ENCODE peak calls at places on chromosome 2, in nine cellular contexts. Z is effector memory CD8-positive, alpha-beta T cell; G is stimulated activated naive CD4-positive, alpha-beta T cell; W is activated CD8-positive, alpha-beta memory T cell treated with anti-CD3 and anti-CD28 coated beads for 1 hour; X is RPMI7951; U is DMS153; C is Ammon's horn; D is SW 1271; J is SW480. I is an unnamed sample.

GRCh38 chr2:53960476-53960875 is 10.3 kb downstream of the PSME4 start:
- DNase-seq in Z (no peak), G (no peak), W (no peak), X (no peak), U (no peak), C (no peak), D (no peak), J (no peak), I (no peak)

GRCh38 chr2:2656046-2656715 is 325.1 kb upstream of the MYT1L start:
- DNase-seq in Z (no peak), G (no peak), W (no peak), X (no peak), U (no peak), C (peak), D (no peak), J (no peak), I (no peak)

GRCh38 chr2:3488768-3489448 is 30.4 kb downstream of the ADI1 start:
- DNase-seq in Z (no peak), G (no peak), W (no peak), X (no peak), U (no peak), C (no peak), D (no peak), J (peak), I (no peak)

GRCh38 chr2:223247136-223247535 is 195.1 kb downstream of the KCNE4 start:
- DNase-seq in Z (no peak), G (no peak), W (no peak), X (peak), U (no peak), C (peak), D (no peak), J (no peak), I (no peak)

GRCh38 chr2:62099050-62099449 is 96.9 kb upstream of the B3GNT2 start:
- DNase-seq in Z (no peak), G (no peak), W (no peak), X (no peak), U (no peak), C (peak), D (no peak), J (no peak), I (no peak)

GRCh38 chr2:40352321-40353099 is 99.4 kb downstream of the SLC8A1 start:
- DNase-seq in Z (no peak), G (no peak), W (no peak), X (no peak), U (no peak), C (no peak), D (no peak), J (no peak), I (no peak)

GRCh38 chr2:52428224-52428623 is 1339.4 kb upstream of the CHAC2 start:
- DNase-seq in Z (no peak), G (no peak), W (no peak), X (no peak), U (no peak), C (no peak), D (no peak), J (no peak), I (no peak)

GRCh38 chr2:69385443-69386151 is 1.4 kb downstream of the GFPT1 start:
- DNase-seq in Z (no peak), G (no peak), W (no peak), X (no peak), U (no peak), C (no peak), D (no peak), J (peak), I (no peak)

GRCh38 chr2:98432145-98432544 is 12.5 kb upstream of the INPP4A start:
- DNase-seq in Z (no peak), G (no peak), W (no peak), X (no peak), U (no peak), C (no peak), D (no peak), J (no peak), I (no peak)

GRCh38 chr2:171158036-171158789 is 2.5 kb downstream of the TLK1 start:
- DNase-seq in Z (no peak), G (no peak), W (no peak), X (no peak), U (no peak), C (no peak), D (no peak), J (no peak), I (no peak)